ENCODE peak calls at places on chromosomes 5 and 9, in five cellular contexts. B, Y, K, E and H are unnamed samples.

GRCh38 chr5:173003360-173003759 is 19.8 kb downstream of the ATP6V0E1 start:
- DNase-seq in E (no peak), B (no peak), Y (no peak), K (no peak), H (no peak)

GRCh38 chr9:74711371-74711770 is 176.3 kb downstream of the TRPM6 start:
- DNase-seq in K (no peak), E (no peak), B (no peak), Y (no peak), H (no peak)

GRCh38 chr5:56072863-56073777 is 78.4 kb upstream of the IL6ST start:
- DNase-seq in Y (no peak), B (no peak), E (no peak), K (no peak), H (no peak)

GRCh38 chr9:93828331-93829097 is 126.6 kb downstream of the BARX1 start:
- DNase-seq in B (no peak), K (no peak), Y (no peak), E (no peak), H (no peak)

GRCh38 chr5:150660108-150660831 is 781 bp upstream of the MYOZ3 start:
- DNase-seq in Y (peak), E (no peak), K (no peak), B (no peak), H (no peak)

GRCh38 chr9:36862206-36863145 is 171.6 kb downstream of the PAX5 start:
- DNase-seq in E (no peak), B (no peak), Y (no peak), K (peak), H (peak)

GRCh38 chr9:92762196-92762595 is 2.4 kb downstream of the BICD2 start:
- DNase-seq in Y (no peak), K (no peak), B (no peak), E (no peak), H (no peak)

GRCh38 chr9:12785251-12785880 is 10.5 kb downstream of the LURAP1L start:
- DNase-seq in E (no peak), Y (no peak), B (no peak), K (no peak), H (no peak)

GRCh38 chr5:139075066-139076050 is 122.8 kb downstream of the SIL1 start:
- DNase-seq in B (no peak), E (no peak), Y (no peak), K (no peak), H (no peak)

GRCh38 chr9:92968081-92968480 is 20.8 kb downstream of the FGD3 start:
- DNase-seq in E (no peak), B (no peak), K (no peak), Y (no peak), H (no peak)

GRCh38 chr5:1779782-1780620 is 19.6 kb downstream of the MRPL36 start:
- DNase-seq in E (no peak), B (no peak), Y (no peak), K (no peak), H (no peak)

GRCh38 chr5:121378559-121379359 is 472.9 kb upstream of the FTMT start:
- DNase-seq in B (no peak), E (no peak), K (no peak), Y (no peak), H (peak)

GRCh38 chr9:22238809-22239684 is 207.6 kb upstream of the DMRTA1 start:
- DNase-seq in Y (no peak), K (no peak), B (no peak), E (no peak), H (peak)

GRCh38 chr5:180136661-180137381 is 65.3 kb upstream of the RNF130 start:
- DNase-seq in B (no peak), Y (no peak), E (no peak), K (no peak), H (no peak)